ENCODE peak calls at places on chromosomes 5 and 9, in five cellular contexts. A, V, H, Z and J are unnamed samples.

GRCh38 chr5:56412601-56413379 is 179.7 kb upstream of the ANKRD55 start:
- DNase-seq in A (no peak), V (no peak), H (no peak), Z (no peak), J (peak)

GRCh38 chr5:29942089-29942488 is 1251.4 kb upstream of the CDH6 start:
- DNase-seq in A (no peak), V (no peak), H (no peak), Z (no peak), J (no peak)

GRCh38 chr9:125522328-125522725 is 184.7 kb downstream of the MAPKAP1 start:
- DNase-seq in A (no peak), V (no peak), H (peak), Z (no peak), J (no peak)

GRCh38 chr9:21287280-21287679 is 17.8 kb downstream of the IFNA5 start:
- DNase-seq in A (no peak), V (no peak), H (no peak), Z (no peak), J (no peak)

GRCh38 chr9:113541019-113541900 is 77.7 kb downstream of the RGS3 start:
- DNase-seq in A (no peak), V (no peak), H (peak), Z (no peak), J (no peak)

GRCh38 chr5:142527664-142528295 is 158.1 kb downstream of the FGF1 start:
- DNase-seq in A (no peak), V (no peak), H (peak), Z (no peak), J (no peak)

GRCh38 chr9:18317896-18318295 is 156.1 kb upstream of the ADAMTSL1 start:
- DNase-seq in A (no peak), V (no peak), H (no peak), Z (no peak), J (no peak)

GRCh38 chr9:125803526-125803925 is 56.4 kb downstream of the PBX3 start:
- DNase-seq in A (no peak), V (no peak), H (no peak), Z (no peak), J (no peak)

GRCh38 chr9:80175286-80175906 is 603.6 kb downstream of the TLE4 start:
- DNase-seq in A (peak), V (no peak), H (peak), Z (no peak), J (no peak)

GRCh38 chr5:136054133-136054996 is 25.6 kb downstream of the TGFBI start:
- DNase-seq in A (no peak), V (no peak), H (peak), Z (no peak), J (peak)

GRCh38 chr9:111481885-111482636 is 2.1 kb downstream of the ECPAS start:
- DNase-seq in A (peak), V (no peak), H (no peak), Z (no peak), J (no peak)

GRCh38 chr9:16501098-16501663 is 369.3 kb downstream of the BNC2 start:
- DNase-seq in A (no peak), V (no peak), H (peak), Z (no peak), J (no peak)

GRCh38 chr9:87497604-87498045 is at the start of gene DAPK1:
- DNase-seq in A (peak), V (no peak), H (peak), Z (peak), J (peak)

GRCh38 chr5:166961938-166962337 is 1329.5 kb upstream of the WWC1 start:
- DNase-seq in A (no peak), V (no peak), H (no peak), Z (no peak), J (no peak)

GRCh38 chr9:99106044-99106375 is 1.1 kb downstream of the TGFBR1 start:
- DNase-seq in A (no peak), V (no peak), H (no peak), Z (no peak), J (no peak)

GRCh38 chr9:99490736-99491135 is 268.7 kb downstream of the SEC61B start:
- DNase-seq in A (no peak), V (no peak), H (peak), Z (no peak), J (no peak)

GRCh38 chr9:84070590-84070989 is 90.0 kb downstream of the RMI1 start:
- DNase-seq in A (no peak), V (no peak), H (no peak), Z (no peak), J (no peak)

GRCh38 chr5:997001-997474 is 11.6 kb upstream of the NKD2 start:
- DNase-seq in A (no peak), V (no peak), H (no peak), Z (peak), J (peak)

GRCh38 chr5:45189481-45189880 is 380.7 kb downstream of the MRPS30 start:
- DNase-seq in A (no peak), V (no peak), H (no peak), Z (no peak), J (no peak)